ENCODE peak calls at places on chromosomes 7 and 10, in eight cellular contexts. Y is left colon; Z is COR-L47; H is cardiac fibroblast; D is IMR-90; I is NCI-H460; B is activated CD4-positive, alpha-beta T cell treated with anti-CD3 and anti-CD28 coated beads, Interleukin-2, amount 50 U/mL, for 1 hour; U is M059J. E is an unnamed sample.

GRCh38 chr7:80288175-80289122 is 153.8 kb downstream of the GNAI1 start:
- DNase-seq in H (peak), B (no peak), Y (no peak), U (peak), D (peak), I (no peak), Z (no peak), E (no peak)

GRCh38 chr10:102230861-102231356 is 4.8 kb downstream of the ELOVL3 start:
- DNase-seq in Y (peak), U (peak), Z (peak), B (peak), H (peak), I (no peak), D (no peak), E (peak)

GRCh38 chr7:149624006-149624405 is 126.4 kb upstream of the ZNF746 start:
- DNase-seq in Y (peak), B (peak), U (peak), D (peak), Z (peak), I (no peak), H (no peak), E (peak)

GRCh38 chr7:6392712-6393666 is 54.8 kb downstream of the DAGLB start:
- DNase-seq in Z (no peak), D (peak), U (peak), I (peak), H (peak), B (no peak), Y (peak), E (no peak)

GRCh38 chr7:132755538-132756481 is 179.5 kb upstream of the PLXNA4 start:
- DNase-seq in Z (no peak), I (no peak), Y (no peak), B (no peak), D (no peak), H (no peak), U (no peak), E (no peak)

GRCh38 chr7:94679341-94679740 is 23.4 kb upstream of the SGCE start:
- DNase-seq in H (no peak), U (no peak), I (no peak), B (no peak), Y (no peak), Z (no peak), D (peak), E (no peak)

GRCh38 chr7:96131525-96131924 is 190.4 kb downstream of the SLC25A13 start:
- DNase-seq in H (no peak), I (no peak), D (no peak), Y (no peak), B (no peak), Z (peak), U (no peak), E (no peak)

GRCh38 chr7:70790215-70791073 is 341.5 kb upstream of the GALNT17 start:
- DNase-seq in Y (no peak), Z (no peak), B (no peak), D (no peak), U (no peak), I (no peak), H (no peak), E (no peak)

GRCh38 chr10:33067481-33067880 is 109.5 kb upstream of the ITGB1 start:
- DNase-seq in H (no peak), Y (no peak), I (no peak), Z (no peak), B (no peak), U (no peak), D (peak), E (no peak)

GRCh38 chr10:43377393-43377883 is 6.0 kb downstream of the FXYD4 start:
- DNase-seq in U (no peak), Y (no peak), I (no peak), D (no peak), Z (no peak), B (no peak), H (no peak), E (no peak)

GRCh38 chr10:77666821-77667220 is 29.2 kb upstream of the KCNMA1 start:
- DNase-seq in Y (no peak), U (peak), Z (no peak), B (no peak), H (no peak), I (no peak), D (no peak), E (no peak)

GRCh38 chr7:2792856-2793487 is 51.1 kb downstream of the GNA12 start:
- DNase-seq in Y (no peak), D (no peak), I (no peak), H (no peak), B (no peak), U (no peak), Z (no peak), E (no peak)

GRCh38 chr10:22477365-22478287 is 132.3 kb downstream of the SPAG6 start:
- DNase-seq in D (no peak), U (no peak), Z (no peak), Y (no peak), I (no peak), B (no peak), H (no peak), E (no peak)

GRCh38 chr7:134778941-134779740 is at the start of gene CALD1:
- DNase-seq in H (peak), Y (peak), U (peak), B (no peak), D (peak), I (peak), Z (no peak), E (no peak)

GRCh38 chr7:47510192-47510591 is 71.7 kb downstream of the TNS3 start:
- DNase-seq in Y (no peak), U (no peak), B (no peak), Z (no peak), I (no peak), D (no peak), H (no peak), E (no peak)

GRCh38 chr7:87427289-87427688 is 48.2 kb downstream of the ABCB4 start:
- DNase-seq in D (no peak), U (no peak), I (no peak), B (no peak), Z (no peak), Y (no peak), H (no peak), E (no peak)

GRCh38 chr10:100007239-100008141 is 2.3 kb downstream of the DNMBP start:
- DNase-seq in Z (no peak), H (no peak), D (no peak), Y (no peak), U (peak), B (no peak), I (no peak), E (no peak)

GRCh38 chr7:80139179-80139578 is 4.5 kb downstream of the GNAI1 start:
- DNase-seq in Z (no peak), B (no peak), I (no peak), H (no peak), Y (no peak), U (peak), D (no peak), E (no peak)

GRCh38 chr10:314871-315270 is 179.6 kb downstream of the ZMYND11 start:
- DNase-seq in I (no peak), U (no peak), Y (no peak), Z (no peak), H (no peak), B (no peak), D (peak), E (no peak)

GRCh38 chr10:26479766-26480492 is 41.8 kb downstream of the APBB1IP start:
- DNase-seq in Z (no peak), B (peak), D (no peak), U (no peak), I (no peak), H (no peak), Y (no peak), E (no peak)

GRCh38 chr7:3106353-3106752 is 62.7 kb upstream of the CARD11 start:
- DNase-seq in Z (no peak), H (no peak), U (no peak), D (no peak), B (no peak), I (no peak), Y (no peak), E (no peak)

GRCh38 chr7:103504505-103505135 is 58.6 kb upstream of the SLC26A5 start:
- DNase-seq in U (peak), H (no peak), Y (no peak), D (no peak), I (no peak), B (no peak), Z (no peak), E (no peak)

GRCh38 chr7:131896189-131896855 is 339.9 kb upstream of the PODXL start:
- DNase-seq in B (no peak), H (no peak), Z (peak), U (peak), D (no peak), I (no peak), Y (no peak), E (no peak)

GRCh38 chr10:32629910-32630309 is 184.0 kb downstream of the CCDC7 start:
- DNase-seq in H (no peak), I (no peak), D (no peak), Z (no peak), B (no peak), U (no peak), Y (no peak), E (no peak)

GRCh38 chr10:112435013-112435619 is 11.6 kb downstream of the ZDHHC6 start:
- DNase-seq in Z (no peak), U (peak), H (peak), B (no peak), Y (no peak), I (peak), D (peak), E (no peak)

GRCh38 chr10:34504534-34504933 is 310.6 kb downstream of the PARD3 start:
- DNase-seq in B (no peak), I (no peak), Y (no peak), Z (peak), U (peak), D (peak), H (peak), E (peak)

GRCh38 chr7:148485618-148486017 is 104.9 kb upstream of the C7orf33 start:
- DNase-seq in H (no peak), B (no peak), I (no peak), Z (no peak), U (no peak), D (no peak), Y (no peak), E (no peak)

GRCh38 chr7:54179321-54180029 is 362.7 kb upstream of the VSTM2A start:
- DNase-seq in Z (no peak), B (no peak), U (no peak), I (no peak), H (no peak), D (no peak), Y (no peak), E (no peak)

GRCh38 chr7:154795437-154795836 is 207.5 kb downstream of the PAXIP1 start:
- DNase-seq in H (no peak), U (no peak), Y (no peak), D (no peak), I (no peak), B (no peak), Z (peak), E (peak)

GRCh38 chr10:13090289-13090688 is 9.7 kb upstream of the OPTN start:
- DNase-seq in I (no peak), B (no peak), Y (no peak), Z (no peak), H (no peak), D (no peak), U (no peak), E (no peak)

GRCh38 chr7:2109936-2110585 is 122.7 kb downstream of the MAD1L1 start:
- DNase-seq in B (no peak), I (peak), H (peak), U (peak), Y (no peak), D (peak), Z (no peak), E (no peak)

GRCh38 chr7:146510088-146510680 is 393.6 kb downstream of the CNTNAP2 start:
- DNase-seq in Z (peak), U (no peak), Y (no peak), H (no peak), I (no peak), D (no peak), B (no peak), E (no peak)

GRCh38 chr10:78749200-78749599 is 319.6 kb upstream of the ZMIZ1 start:
- DNase-seq in B (no peak), Y (no peak), Z (no peak), D (no peak), H (no peak), I (no peak), U (no peak), E (no peak)

GRCh38 chr7:151251926-151252835 is 3.7 kb upstream of the SMARCD3 start:
- DNase-seq in U (peak), I (peak), B (no peak), H (peak), Y (peak), Z (peak), D (peak), E (peak)

GRCh38 chr7:137681657-137682562 is 164.9 kb downstream of the DGKI start:
- DNase-seq in I (no peak), H (peak), B (no peak), Z (no peak), D (peak), Y (no peak), U (peak), E (no peak)

GRCh38 chr7:136496526-136496925 is 371.9 kb upstream of the CHRM2 start:
- DNase-seq in Y (no peak), Z (no peak), B (no peak), U (no peak), H (no peak), I (no peak), D (no peak), E (no peak)